ENCODE peak calls at places on chromosome 19, in ten cellular contexts. One of them, this sample, is unnamed.

GRCh38 chr19:32824136-32824835 is 45.3 kb downstream of the SLC7A9 start:
- DNase-seq in IMR-90: no peak
- DNase-seq in psoas muscle: no peak
- DNase-seq in thoracic aorta: no peak
- DNase-seq in AG04450: no peak
- DNase-seq in lung: no peak
- DNase-seq in left ventricle myocardium inferior: no peak
- DNase-seq in CD8-positive, alpha-beta memory T cell: no peak
- DNase-seq in heart right ventricle: no peak
- DNase-seq in uterus: no peak
- DNase-seq in this sample: no peak

GRCh38 chr19:53102186-53102585 is 1.0 kb downstream of the ZNF160 start:
- DNase-seq in IMR-90: no peak
- DNase-seq in psoas muscle: no peak
- DNase-seq in thoracic aorta: no peak
- DNase-seq in AG04450: no peak
- DNase-seq in lung: no peak
- DNase-seq in left ventricle myocardium inferior: no peak
- DNase-seq in CD8-positive, alpha-beta memory T cell: no peak
- DNase-seq in heart right ventricle: no peak
- DNase-seq in uterus: no peak
- DNase-seq in this sample: no peak

GRCh38 chr19:33506498-33506897 is 15.1 kb downstream of the PEPD start:
- DNase-seq in IMR-90: no peak
- DNase-seq in psoas muscle: no peak
- DNase-seq in thoracic aorta: no peak
- DNase-seq in AG04450: no peak
- DNase-seq in lung: no peak
- DNase-seq in left ventricle myocardium inferior: no peak
- DNase-seq in CD8-positive, alpha-beta memory T cell: no peak
- DNase-seq in heart right ventricle: no peak
- DNase-seq in uterus: no peak
- DNase-seq in this sample: no peak

GRCh38 chr19:13507053-13507611 is 853 bp upstream of the CACNA1A start:
- DNase-seq in IMR-90: peak; percentile 56
- DNase-seq in psoas muscle: no peak
- DNase-seq in thoracic aorta: no peak
- DNase-seq in AG04450: no peak
- DNase-seq in lung: no peak
- DNase-seq in left ventricle myocardium inferior: no peak
- DNase-seq in CD8-positive, alpha-beta memory T cell: no peak
- DNase-seq in heart right ventricle: no peak
- DNase-seq in uterus: no peak
- DNase-seq in this sample: no peak

GRCh38 chr19:3270908-3271307 is 46.4 kb downstream of the CELF5 start:
- DNase-seq in IMR-90: peak; percentile 45
- DNase-seq in psoas muscle: no peak
- DNase-seq in thoracic aorta: no peak
- DNase-seq in AG04450: no peak
- DNase-seq in lung: no peak
- DNase-seq in left ventricle myocardium inferior: no peak
- DNase-seq in CD8-positive, alpha-beta memory T cell: no peak
- DNase-seq in heart right ventricle: no peak
- DNase-seq in uterus: no peak
- DNase-seq in this sample: no peak

GRCh38 chr19:6088677-6089063 is 21.6 kb downstream of the RFX2 start:
- DNase-seq in IMR-90: peak; percentile 49
- DNase-seq in psoas muscle: no peak
- DNase-seq in thoracic aorta: no peak
- DNase-seq in AG04450: no peak
- DNase-seq in lung: no peak
- DNase-seq in left ventricle myocardium inferior: no peak
- DNase-seq in CD8-positive, alpha-beta memory T cell: no peak
- DNase-seq in heart right ventricle: no peak
- DNase-seq in uterus: no peak
- DNase-seq in this sample: no peak

GRCh38 chr19:3366761-3367571 is 583 bp downstream of the NFIC start:
- DNase-seq in IMR-90: no peak
- DNase-seq in psoas muscle: peak; percentile 78
- DNase-seq in thoracic aorta: no peak
- DNase-seq in AG04450: no peak
- DNase-seq in lung: no peak
- DNase-seq in left ventricle myocardium inferior: peak; percentile 56
- DNase-seq in CD8-positive, alpha-beta memory T cell: no peak
- DNase-seq in heart right ventricle: peak; percentile 58
- DNase-seq in uterus: peak; percentile 64
- DNase-seq in this sample: no peak

GRCh38 chr19:4730740-4731171 is 7.1 kb upstream of the DPP9 start:
- DNase-seq in IMR-90: no peak
- DNase-seq in psoas muscle: no peak
- DNase-seq in thoracic aorta: no peak
- DNase-seq in AG04450: no peak
- DNase-seq in lung: no peak
- DNase-seq in left ventricle myocardium inferior: no peak
- DNase-seq in CD8-positive, alpha-beta memory T cell: peak; percentile 45
- DNase-seq in heart right ventricle: no peak
- DNase-seq in uterus: no peak
- DNase-seq in this sample: no peak

GRCh38 chr19:10104130-10104513 is 1.6 kb upstream of the ANGPTL6 start:
- DNase-seq in IMR-90: no peak
- DNase-seq in psoas muscle: no peak
- DNase-seq in thoracic aorta: no peak
- DNase-seq in AG04450: no peak
- DNase-seq in lung: no peak
- DNase-seq in left ventricle myocardium inferior: no peak
- DNase-seq in CD8-positive, alpha-beta memory T cell: no peak
- DNase-seq in heart right ventricle: no peak
- DNase-seq in uterus: no peak
- DNase-seq in this sample: no peak

GRCh38 chr19:10106100-10106936 is at the start of gene PPAN:
- DNase-seq in IMR-90: peak; percentile 98
- DNase-seq in psoas muscle: peak; percentile 98
- DNase-seq in thoracic aorta: peak; percentile 98
- DNase-seq in AG04450: peak; percentile 95
- DNase-seq in lung: peak; percentile 98
- DNase-seq in left ventricle myocardium inferior: peak; percentile 97
- DNase-seq in CD8-positive, alpha-beta memory T cell: peak; percentile 95
- DNase-seq in heart right ventricle: peak; percentile 99
- DNase-seq in uterus: peak; percentile 99
- DNase-seq in this sample: peak; percentile 98

GRCh38 chr19:10107254-10107653 is 1.1 kb downstream of the PPAN start:
- DNase-seq in IMR-90: no peak
- DNase-seq in psoas muscle: no peak
- DNase-seq in thoracic aorta: no peak
- DNase-seq in AG04450: no peak
- DNase-seq in lung: no peak
- DNase-seq in left ventricle myocardium inferior: no peak
- DNase-seq in CD8-positive, alpha-beta memory T cell: no peak
- DNase-seq in heart right ventricle: no peak
- DNase-seq in uterus: no peak
- DNase-seq in this sample: no peak

GRCh38 chr19:10104665-10105221 is 1.4 kb upstream of the PPAN start:
- DNase-seq in IMR-90: no peak
- DNase-seq in psoas muscle: no peak
- DNase-seq in thoracic aorta: no peak
- DNase-seq in AG04450: no peak
- DNase-seq in lung: no peak
- DNase-seq in left ventricle myocardium inferior: no peak
- DNase-seq in CD8-positive, alpha-beta memory T cell: peak; percentile 75
- DNase-seq in heart right ventricle: no peak
- DNase-seq in uterus: no peak
- DNase-seq in this sample: peak; percentile 76

DNA sequence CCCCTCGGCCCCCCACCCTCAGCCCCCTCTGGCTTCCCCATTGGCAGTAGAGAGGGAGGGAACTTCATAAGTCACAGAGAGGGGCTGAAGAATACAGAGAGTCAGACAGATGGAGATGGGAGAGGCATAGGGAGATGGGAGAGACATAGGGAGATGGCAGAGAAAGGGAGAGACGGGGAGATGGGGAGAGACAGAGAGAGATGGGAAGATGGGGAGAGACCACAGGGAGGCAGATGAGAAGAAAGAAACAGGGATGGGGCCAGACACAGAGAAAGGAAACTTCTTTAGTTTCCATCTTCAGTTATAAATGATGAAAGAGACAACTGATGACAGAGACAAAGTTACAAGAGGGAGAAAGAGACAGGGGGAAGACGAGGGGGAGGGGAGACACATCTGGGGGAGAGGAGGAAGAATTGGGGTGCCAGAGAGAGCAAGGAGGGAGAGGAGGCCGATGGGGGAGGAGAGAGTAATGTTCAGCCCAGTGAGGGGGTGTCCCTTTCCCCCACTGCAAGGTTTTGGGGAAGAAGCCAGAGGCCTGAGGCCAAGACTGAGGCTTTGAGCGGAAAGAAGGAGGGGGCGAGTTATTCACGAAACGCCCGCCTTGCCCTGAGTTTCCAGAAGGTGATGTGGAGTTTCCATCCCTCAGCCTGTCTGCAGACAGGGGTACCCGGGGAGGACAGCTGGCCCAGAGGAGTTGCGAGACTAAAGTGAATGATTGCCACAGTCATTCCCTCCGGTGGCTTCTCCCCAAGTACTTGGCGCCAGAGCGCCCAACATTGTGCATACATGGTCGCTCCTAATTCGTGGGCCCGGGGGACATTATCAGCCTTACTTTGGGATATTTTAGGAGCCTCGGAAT is 692 bp upstream of the PPAN start:
- DNase-seq in IMR-90: no peak
- DNase-seq in psoas muscle: no peak
- DNase-seq in thoracic aorta: no peak
- DNase-seq in AG04450: no peak
- DNase-seq in lung: no peak
- DNase-seq in left ventricle myocardium inferior: no peak
- DNase-seq in CD8-positive, alpha-beta memory T cell: peak; percentile 67
- DNase-seq in heart right ventricle: no peak
- DNase-seq in uterus: no peak
- DNase-seq in this sample: no peak
- H3K4me3 ChIP-seq in IMR-90: no peak overlapping the region
- H3K4me3 ChIP-seq in psoas muscle: peak overlapping the region; percentile 90
- H3K4me3 ChIP-seq in thoracic aorta: peak overlapping the region; percentile 82
- H3K4me3 ChIP-seq in AG04450: peak overlapping the region; percentile 5
- H3K4me3 ChIP-seq in lung: no peak overlapping the region
- H3K4me3 ChIP-seq in left ventricle myocardium inferior: peak overlapping the region; percentile 99
- H3K4me3 ChIP-seq in CD8-positive, alpha-beta memory T cell: peak overlapping the region; percentile 32
- H3K4me3 ChIP-seq in heart right ventricle: peak overlapping the region; percentile 87
- H3K4me3 ChIP-seq in uterus: peak overlapping the region; percentile 74
- H3K4me3 ChIP-seq in this sample: no peak overlapping the region

GRCh38 chr19:11787536-11787935 is 10.8 kb upstream of the ZNF491 start:
- DNase-seq in IMR-90: no peak
- DNase-seq in psoas muscle: no peak
- DNase-seq in thoracic aorta: no peak
- DNase-seq in AG04450: no peak
- DNase-seq in lung: no peak
- DNase-seq in left ventricle myocardium inferior: no peak
- DNase-seq in CD8-positive, alpha-beta memory T cell: no peak
- DNase-seq in heart right ventricle: no peak
- DNase-seq in uterus: no peak
- DNase-seq in this sample: no peak

GRCh38 chr19:11780431-11781020 is 13.7 kb downstream of the ZNF441 start:
- DNase-seq in IMR-90: no peak
- DNase-seq in psoas muscle: no peak
- DNase-seq in thoracic aorta: no peak
- DNase-seq in AG04450: no peak
- DNase-seq in lung: no peak
- DNase-seq in left ventricle myocardium inferior: no peak
- DNase-seq in CD8-positive, alpha-beta memory T cell: no peak
- DNase-seq in heart right ventricle: no peak
- DNase-seq in uterus: no peak
- DNase-seq in this sample: no peak

GRCh38 chr19:11784356-11784755 is 14.0 kb upstream of the ZNF491 start:
- DNase-seq in IMR-90: no peak
- DNase-seq in psoas muscle: no peak
- DNase-seq in thoracic aorta: no peak
- DNase-seq in AG04450: no peak
- DNase-seq in lung: no peak
- DNase-seq in left ventricle myocardium inferior: no peak
- DNase-seq in CD8-positive, alpha-beta memory T cell: no peak
- DNase-seq in heart right ventricle: no peak
- DNase-seq in uterus: no peak
- DNase-seq in this sample: no peak

GRCh38 chr19:11781295-11782057 is 14.7 kb downstream of the ZNF441 start:
- DNase-seq in IMR-90: peak; percentile 7
- DNase-seq in psoas muscle: no peak
- DNase-seq in thoracic aorta: no peak
- DNase-seq in AG04450: no peak
- DNase-seq in lung: no peak
- DNase-seq in left ventricle myocardium inferior: no peak
- DNase-seq in CD8-positive, alpha-beta memory T cell: no peak
- DNase-seq in heart right ventricle: no peak
- DNase-seq in uterus: no peak
- DNase-seq in this sample: no peak

DNA sequence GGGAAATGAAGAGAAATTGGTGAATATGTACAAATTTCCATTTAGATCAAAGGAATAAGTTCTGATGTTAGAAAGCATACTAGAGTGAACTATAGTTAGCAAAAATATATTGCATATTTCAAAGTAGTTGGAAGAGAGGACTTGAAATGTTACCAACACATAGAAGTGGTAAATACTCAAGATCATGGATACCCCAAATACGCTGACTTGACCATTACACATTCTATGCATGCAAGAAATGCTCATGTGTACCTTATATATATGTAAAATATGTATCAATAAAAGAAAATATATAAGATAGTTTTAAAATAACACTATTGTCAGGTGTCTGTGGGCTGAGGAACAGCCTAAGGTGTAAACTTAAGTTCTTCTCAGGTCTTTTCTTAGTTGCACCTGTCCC is 14.6 kb upstream of the ZNF491 start:
- DNase-seq in IMR-90: no peak
- DNase-seq in psoas muscle: no peak
- DNase-seq in thoracic aorta: no peak
- DNase-seq in AG04450: no peak
- DNase-seq in lung: no peak
- DNase-seq in left ventricle myocardium inferior: no peak
- DNase-seq in CD8-positive, alpha-beta memory T cell: no peak
- DNase-seq in heart right ventricle: no peak
- DNase-seq in uterus: no peak
- DNase-seq in this sample: no peak
- H3K27ac ChIP-seq in IMR-90: no peak overlapping the region
- H3K27ac ChIP-seq in psoas muscle: no peak overlapping the region
- H3K27ac ChIP-seq in thoracic aorta: no peak overlapping the region
- H3K27ac ChIP-seq in AG04450: no peak overlapping the region
- H3K27ac ChIP-seq in lung: no peak overlapping the region
- H3K27ac ChIP-seq in left ventricle myocardium inferior: no peak overlapping the region
- H3K27ac ChIP-seq in CD8-positive, alpha-beta memory T cell: no peak overlapping the region
- H3K27ac ChIP-seq in heart right ventricle: no peak overlapping the region
- H3K27ac ChIP-seq in uterus: no peak overlapping the region
- H3K27ac ChIP-seq in this sample: no peak overlapping the region

GRCh38 chr19:38425222-38425809 is 703 bp downstream of the RASGRP4 start:
- DNase-seq in IMR-90: no peak
- DNase-seq in psoas muscle: no peak
- DNase-seq in thoracic aorta: no peak
- DNase-seq in AG04450: no peak
- DNase-seq in lung: no peak
- DNase-seq in left ventricle myocardium inferior: no peak
- DNase-seq in CD8-positive, alpha-beta memory T cell: no peak
- DNase-seq in heart right ventricle: no peak
- DNase-seq in uterus: no peak
- DNase-seq in this sample: no peak
- H3K4me3 ChIP-seq in IMR-90: no peak overlapping the region
- H3K4me3 ChIP-seq in psoas muscle: peak overlapping the region; percentile 36
- H3K4me3 ChIP-seq in thoracic aorta: peak overlapping the region; percentile 56
- H3K4me3 ChIP-seq in AG04450: no peak overlapping the region
- H3K4me3 ChIP-seq in lung: peak overlapping the region; percentile 26
- H3K4me3 ChIP-seq in left ventricle myocardium inferior: peak overlapping the region; percentile 46
- H3K4me3 ChIP-seq in CD8-positive, alpha-beta memory T cell: no peak overlapping the region
- H3K4me3 ChIP-seq in heart right ventricle: peak overlapping the region; percentile 31
- H3K4me3 ChIP-seq in uterus: no peak overlapping the region
- H3K4me3 ChIP-seq in this sample: no peak overlapping the region

DNA sequence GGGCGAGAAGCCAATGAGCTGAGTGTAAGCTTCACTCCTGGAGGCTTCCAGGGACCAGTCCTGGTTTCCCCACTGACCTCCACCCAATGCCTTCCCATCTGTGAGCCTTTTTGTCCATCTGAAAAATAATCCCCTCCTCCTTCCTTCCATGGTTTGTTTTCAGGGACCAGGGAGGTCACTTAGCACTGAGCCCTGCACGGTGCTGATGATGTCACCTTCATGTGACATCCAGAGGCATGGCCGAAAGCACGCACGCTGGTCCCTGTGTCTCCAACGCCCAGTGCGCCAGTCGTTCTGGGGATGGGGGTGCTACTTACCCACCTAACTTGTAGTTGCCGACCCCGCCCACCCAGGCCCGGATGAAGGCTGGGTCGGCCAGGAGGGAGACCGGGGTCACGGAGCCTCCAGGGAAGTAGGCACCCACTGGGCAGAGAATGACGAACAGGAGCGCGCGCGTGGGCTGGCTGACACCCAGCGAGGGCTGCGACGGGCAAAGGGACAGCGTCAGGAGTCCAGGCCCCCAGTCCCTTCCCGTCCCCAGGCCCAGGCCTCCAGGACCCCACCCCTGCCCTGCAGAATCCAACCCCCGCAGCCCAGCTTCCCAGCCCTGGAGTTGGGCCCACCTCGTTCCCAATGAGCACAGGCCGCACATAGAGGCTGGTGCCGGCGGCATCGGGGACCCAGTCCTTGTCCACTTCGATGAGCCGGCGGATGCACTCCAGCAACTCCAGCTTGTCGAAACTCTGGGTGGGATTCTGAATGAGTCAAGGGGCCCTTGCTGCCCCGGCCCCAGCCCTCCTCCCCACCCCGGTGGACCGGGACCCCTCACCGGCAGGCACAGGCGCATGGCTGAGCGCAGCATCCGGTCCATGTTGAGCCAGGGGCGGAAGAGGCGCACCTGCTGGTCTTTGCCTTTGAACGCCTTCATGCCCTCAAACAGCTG is 11.2 kb downstream of the BCAT2 start:
- DNase-seq in IMR-90: no peak
- DNase-seq in psoas muscle: no peak
- DNase-seq in thoracic aorta: no peak
- DNase-seq in AG04450: no peak
- DNase-seq in lung: no peak
- DNase-seq in left ventricle myocardium inferior: no peak
- DNase-seq in CD8-positive, alpha-beta memory T cell: no peak
- DNase-seq in heart right ventricle: no peak
- DNase-seq in uterus: no peak
- DNase-seq in this sample: no peak
- H3K27ac ChIP-seq in IMR-90: no peak overlapping the region
- H3K27ac ChIP-seq in psoas muscle: no peak overlapping the region
- H3K27ac ChIP-seq in thoracic aorta: no peak overlapping the region
- H3K27ac ChIP-seq in AG04450: no peak overlapping the region
- H3K27ac ChIP-seq in lung: no peak overlapping the region
- H3K27ac ChIP-seq in left ventricle myocardium inferior: no peak overlapping the region
- H3K27ac ChIP-seq in CD8-positive, alpha-beta memory T cell: no peak overlapping the region
- H3K27ac ChIP-seq in heart right ventricle: no peak overlapping the region
- H3K27ac ChIP-seq in uterus: no peak overlapping the region
- H3K27ac ChIP-seq in this sample: no peak overlapping the region

This sample was measured in small intestine.